ENCODE peak calls at places on chromosome 7, in five cellular contexts. One of them, this sample, is unnamed.

GRCh38 chr7:100162874-100163533 is 4.5 kb upstream of the TRAPPC14 start:
- DNase-seq in neuronal stem cell: no peak
- DNase-seq in mesenchymal stem cell: no peak
- DNase-seq in mesendoderm: peak; percentile 76
- DNase-seq in IMR-90: no peak
- DNase-seq in this sample: peak; percentile 92

GRCh38 chr7:42910306-42910705 is 1.6 kb downstream of the C7orf25 start:
- DNase-seq in neuronal stem cell: no peak
- DNase-seq in mesenchymal stem cell: no peak
- DNase-seq in mesendoderm: no peak
- DNase-seq in IMR-90: no peak
- DNase-seq in this sample: no peak

GRCh38 chr7:20482071-20482470 is 133.4 kb upstream of the ABCB5 start:
- DNase-seq in mesenchymal stem cell: no peak
- DNase-seq in neuronal stem cell: no peak
- DNase-seq in mesendoderm: no peak
- DNase-seq in IMR-90: no peak
- DNase-seq in this sample: no peak

GRCh38 chr7:107180378-107180777 is 11.6 kb downstream of the HBP1 start:
- DNase-seq in mesenchymal stem cell: peak; percentile 81
- DNase-seq in IMR-90: peak; percentile 88
- DNase-seq in neuronal stem cell: no peak
- DNase-seq in mesendoderm: no peak
- DNase-seq in this sample: no peak

GRCh38 chr7:35185908-35186731 is 67.8 kb downstream of the TBX20 start:
- DNase-seq in mesendoderm: peak; percentile 80
- DNase-seq in IMR-90: peak; percentile 8
- DNase-seq in mesenchymal stem cell: peak; percentile 61
- DNase-seq in neuronal stem cell: peak; percentile 35
- DNase-seq in this sample: peak; percentile 60

GRCh38 chr7:42014625-42015412 is 222.2 kb downstream of the GLI3 start:
- DNase-seq in neuronal stem cell: peak; percentile 14
- DNase-seq in mesenchymal stem cell: peak; percentile 28
- DNase-seq in IMR-90: peak; percentile 54
- DNase-seq in mesendoderm: peak; percentile 83
- DNase-seq in this sample: peak; percentile 42

GRCh38 chr7:127532736-127533135 is 52.7 kb downstream of the GCC1 start:
- DNase-seq in mesenchymal stem cell: no peak
- DNase-seq in IMR-90: no peak
- DNase-seq in neuronal stem cell: no peak
- DNase-seq in mesendoderm: no peak
- DNase-seq in this sample: no peak

GRCh38 chr7:112377607-112378006 is 72.7 kb upstream of the IFRD1 start:
- DNase-seq in IMR-90: no peak
- DNase-seq in mesendoderm: no peak
- DNase-seq in neuronal stem cell: no peak
- DNase-seq in mesenchymal stem cell: peak; percentile 12
- DNase-seq in this sample: no peak

GRCh38 chr7:140316165-140316661 is 82.1 kb downstream of the SLC37A3 start:
- DNase-seq in mesenchymal stem cell: peak; percentile 31
- DNase-seq in neuronal stem cell: no peak
- DNase-seq in IMR-90: peak; percentile 73
- DNase-seq in mesendoderm: no peak
- DNase-seq in this sample: peak; percentile 92

GRCh38 chr7:140008755-140009610 is 53.8 kb downstream of the PARP12 start:
- DNase-seq in mesendoderm: no peak
- DNase-seq in neuronal stem cell: no peak
- DNase-seq in mesenchymal stem cell: no peak
- DNase-seq in IMR-90: no peak
- DNase-seq in this sample: no peak

GRCh38 chr7:20647908-20648776 is 32.7 kb downstream of the ABCB5 start:
- DNase-seq in mesenchymal stem cell: peak; percentile 10
- DNase-seq in mesendoderm: peak; percentile 84
- DNase-seq in neuronal stem cell: peak; percentile 29
- DNase-seq in IMR-90: no peak
- DNase-seq in this sample: peak; percentile 21

GRCh38 chr7:36545291-36545690 is 155.6 kb downstream of the ANLN start:
- DNase-seq in mesenchymal stem cell: no peak
- DNase-seq in IMR-90: no peak
- DNase-seq in mesendoderm: peak; percentile 48
- DNase-seq in neuronal stem cell: no peak
- DNase-seq in this sample: no peak

GRCh38 chr7:39749177-39749576 is 125.8 kb downstream of the RALA start:
- DNase-seq in IMR-90: peak; percentile 88
- DNase-seq in neuronal stem cell: no peak
- DNase-seq in mesendoderm: no peak
- DNase-seq in mesenchymal stem cell: peak; percentile 55
- DNase-seq in this sample: peak; percentile 72

GRCh38 chr7:72785166-72785955 is 42.6 kb downstream of the TYW1B start:
- DNase-seq in mesenchymal stem cell: peak; percentile 27
- DNase-seq in IMR-90: peak; percentile 71
- DNase-seq in mesendoderm: peak; percentile 32
- DNase-seq in neuronal stem cell: no peak
- DNase-seq in this sample: peak; percentile 73

GRCh38 chr7:70135656-70136055 is 537.4 kb downstream of the AUTS2 start:
- DNase-seq in mesenchymal stem cell: no peak
- DNase-seq in neuronal stem cell: no peak
- DNase-seq in IMR-90: no peak
- DNase-seq in mesendoderm: no peak
- DNase-seq in this sample: no peak

GRCh38 chr7:130281227-130281626 is 11.7 kb upstream of the CPA4 start:
- DNase-seq in mesendoderm: no peak
- DNase-seq in IMR-90: peak; percentile 72
- DNase-seq in neuronal stem cell: no peak
- DNase-seq in mesenchymal stem cell: no peak
- DNase-seq in this sample: no peak

GRCh38 chr7:122303971-122304603 is 463 bp downstream of the FEZF1 start:
- DNase-seq in mesenchymal stem cell: no peak
- DNase-seq in IMR-90: no peak
- DNase-seq in neuronal stem cell: no peak
- DNase-seq in mesendoderm: peak; percentile 52
- DNase-seq in this sample: peak; percentile 70

GRCh38 chr7:20574784-20575757 is 40.4 kb upstream of the ABCB5 start:
- DNase-seq in mesendoderm: no peak
- DNase-seq in neuronal stem cell: no peak
- DNase-seq in mesenchymal stem cell: no peak
- DNase-seq in IMR-90: no peak
- DNase-seq in this sample: no peak

GRCh38 chr7:95357623-95358022 is 33.3 kb upstream of the PON1 start:
- DNase-seq in neuronal stem cell: no peak
- DNase-seq in mesenchymal stem cell: no peak
- DNase-seq in mesendoderm: peak; percentile 19
- DNase-seq in IMR-90: no peak
- DNase-seq in this sample: no peak

GRCh38 chr7:41328131-41328530 is 374.8 kb downstream of the INHBA start:
- DNase-seq in IMR-90: no peak
- DNase-seq in mesenchymal stem cell: no peak
- DNase-seq in neuronal stem cell: no peak
- DNase-seq in mesendoderm: no peak
- DNase-seq in this sample: no peak

GRCh38 chr7:28725911-28726310 is 232.2 kb downstream of the TRIL start:
- DNase-seq in neuronal stem cell: no peak
- DNase-seq in IMR-90: peak; percentile 49
- DNase-seq in mesendoderm: no peak
- DNase-seq in mesenchymal stem cell: no peak
- DNase-seq in this sample: no peak

GRCh38 chr7:138907849-138908248 is 73.3 kb downstream of the KIAA1549 start:
- DNase-seq in neuronal stem cell: no peak
- DNase-seq in mesendoderm: peak; percentile 30
- DNase-seq in mesenchymal stem cell: no peak
- DNase-seq in IMR-90: no peak
- DNase-seq in this sample: no peak

GRCh38 chr7:76077435-76077834 is 29.5 kb downstream of the MDH2 start:
- DNase-seq in neuronal stem cell: no peak
- DNase-seq in IMR-90: no peak
- DNase-seq in mesenchymal stem cell: peak; percentile 45
- DNase-seq in mesendoderm: no peak
- DNase-seq in this sample: peak; percentile 87

DNA sequence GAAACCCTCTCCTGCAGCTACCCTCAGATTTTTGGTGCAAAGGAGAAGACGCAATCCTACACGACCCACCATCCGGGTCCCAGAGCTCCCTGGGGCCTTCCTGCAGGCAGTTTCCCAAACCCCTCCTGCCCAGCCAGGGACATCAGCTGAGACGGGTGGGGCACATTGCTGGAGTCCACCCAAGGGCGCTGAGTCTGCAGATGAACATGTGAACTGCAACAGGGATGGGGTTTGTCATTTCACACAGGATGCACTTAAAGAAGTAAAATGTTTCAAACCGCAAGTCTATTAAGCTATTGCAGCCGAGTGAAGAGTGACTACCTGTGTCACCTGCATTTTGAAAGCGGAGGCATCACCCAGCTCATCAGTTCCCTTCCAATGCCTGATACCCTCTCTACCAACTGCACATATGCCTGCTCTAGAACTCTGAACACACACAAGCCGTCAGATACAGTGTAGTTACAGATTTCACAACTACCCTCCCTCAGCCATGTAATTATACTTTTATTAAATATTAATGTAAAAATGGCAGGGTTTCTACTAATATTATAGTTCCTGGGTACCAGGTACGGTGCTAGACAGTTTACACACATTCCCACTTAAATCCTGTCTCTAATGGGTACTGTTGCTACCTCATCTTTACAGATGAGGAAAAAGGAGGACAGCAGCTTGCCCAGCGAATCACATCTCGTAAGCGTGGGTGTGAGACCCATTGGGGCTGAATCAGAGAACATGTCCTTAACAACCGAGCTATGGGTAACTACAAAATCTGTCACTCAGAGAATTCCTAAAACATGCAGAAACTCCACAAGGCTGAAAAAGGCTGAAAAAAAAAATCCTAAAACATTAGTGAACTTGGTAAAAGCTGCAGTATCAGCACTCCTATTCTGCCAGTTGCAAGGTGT is 71.2 kb downstream of the GRB10 start:
- DNase-seq in mesendoderm: no peak
- DNase-seq in IMR-90: peak; percentile 35
- DNase-seq in mesenchymal stem cell: no peak
- DNase-seq in neuronal stem cell: no peak
- DNase-seq in this sample: peak; percentile 81
- H2BK120ac ChIP-seq in mesendoderm: no peak overlapping the region
- H2BK120ac ChIP-seq in IMR-90: no peak overlapping the region
- H2BK120ac ChIP-seq in mesenchymal stem cell: no peak overlapping the region
- H2BK120ac ChIP-seq in neuronal stem cell: no peak overlapping the region
- H2BK120ac ChIP-seq in this sample: no peak overlapping the region

GRCh38 chr7:149716007-149716931 is 57.1 kb downstream of the ZNF467 start:
- DNase-seq in mesenchymal stem cell: peak; percentile 24
- DNase-seq in neuronal stem cell: no peak
- DNase-seq in IMR-90: peak; percentile 23
- DNase-seq in mesendoderm: no peak
- DNase-seq in this sample: peak; percentile 11

GRCh38 chr7:149715476-149715875 is 57.9 kb downstream of the ZNF467 start:
- DNase-seq in mesenchymal stem cell: no peak
- DNase-seq in neuronal stem cell: no peak
- DNase-seq in IMR-90: no peak
- DNase-seq in mesendoderm: no peak
- DNase-seq in this sample: no peak

GRCh38 chr7:149713731-149714068 is 59.7 kb downstream of the ZNF467 start:
- DNase-seq in mesendoderm: no peak
- DNase-seq in IMR-90: no peak
- DNase-seq in mesenchymal stem cell: no peak
- DNase-seq in neuronal stem cell: no peak
- DNase-seq in this sample: no peak

GRCh38 chr7:149714081-149714909 is 59.1 kb downstream of the ZNF467 start:
- DNase-seq in IMR-90: peak; percentile 82
- DNase-seq in mesenchymal stem cell: peak; percentile 85
- DNase-seq in mesendoderm: peak; percentile 96
- DNase-seq in neuronal stem cell: peak; percentile 93
- DNase-seq in this sample: peak; percentile 84

GRCh38 chr7:149714910-149715471 is 58.4 kb downstream of the ZNF467 start:
- DNase-seq in mesendoderm: no peak
- DNase-seq in neuronal stem cell: no peak
- DNase-seq in IMR-90: peak; percentile 9
- DNase-seq in mesenchymal stem cell: peak; percentile 33
- DNase-seq in this sample: peak; percentile 54
- H2BK120ac ChIP-seq in mesendoderm: no peak overlapping the region
- H2BK120ac ChIP-seq in neuronal stem cell: no peak overlapping the region
- H2BK120ac ChIP-seq in IMR-90: peak overlapping the region; percentile 44
- H2BK120ac ChIP-seq in mesenchymal stem cell: peak overlapping the region; percentile 39
- H2BK120ac ChIP-seq in this sample: peak overlapping the region; percentile 78

GRCh38 chr7:4745971-4746919 is 29.2 kb upstream of the AP5Z1 start:
- DNase-seq in mesendoderm: peak; percentile 15
- DNase-seq in mesenchymal stem cell: peak; percentile 92
- DNase-seq in IMR-90: peak; percentile 83
- DNase-seq in neuronal stem cell: no peak
- DNase-seq in this sample: peak; percentile 87

GRCh38 chr7:4744391-4745264 is 30.8 kb upstream of the AP5Z1 start:
- DNase-seq in neuronal stem cell: peak; percentile 84
- DNase-seq in mesenchymal stem cell: peak; percentile 100
- DNase-seq in IMR-90: peak; percentile 99
- DNase-seq in mesendoderm: peak; percentile 98
- DNase-seq in this sample: peak; percentile 89

GRCh38 chr7:4747746-4748145 is 27.7 kb upstream of the AP5Z1 start:
- DNase-seq in neuronal stem cell: no peak
- DNase-seq in IMR-90: no peak
- DNase-seq in mesenchymal stem cell: no peak
- DNase-seq in mesendoderm: no peak
- DNase-seq in this sample: no peak

GRCh38 chr7:4747013-4747412 is 28.4 kb upstream of the AP5Z1 start:
- DNase-seq in IMR-90: no peak
- DNase-seq in neuronal stem cell: no peak
- DNase-seq in mesendoderm: no peak
- DNase-seq in mesenchymal stem cell: no peak
- DNase-seq in this sample: no peak

GRCh38 chr7:4745265-4745919 is 30.0 kb upstream of the AP5Z1 start:
- DNase-seq in mesenchymal stem cell: no peak
- DNase-seq in IMR-90: no peak
- DNase-seq in mesendoderm: no peak
- DNase-seq in neuronal stem cell: no peak
- DNase-seq in this sample: no peak
- H2BK120ac ChIP-seq in mesenchymal stem cell: peak overlapping the region; percentile 75
- H2BK120ac ChIP-seq in IMR-90: peak overlapping the region; percentile 36
- H2BK120ac ChIP-seq in mesendoderm: no peak overlapping the region
- H2BK120ac ChIP-seq in neuronal stem cell: no peak overlapping the region
- H2BK120ac ChIP-seq in this sample: no peak overlapping the region

DNA sequence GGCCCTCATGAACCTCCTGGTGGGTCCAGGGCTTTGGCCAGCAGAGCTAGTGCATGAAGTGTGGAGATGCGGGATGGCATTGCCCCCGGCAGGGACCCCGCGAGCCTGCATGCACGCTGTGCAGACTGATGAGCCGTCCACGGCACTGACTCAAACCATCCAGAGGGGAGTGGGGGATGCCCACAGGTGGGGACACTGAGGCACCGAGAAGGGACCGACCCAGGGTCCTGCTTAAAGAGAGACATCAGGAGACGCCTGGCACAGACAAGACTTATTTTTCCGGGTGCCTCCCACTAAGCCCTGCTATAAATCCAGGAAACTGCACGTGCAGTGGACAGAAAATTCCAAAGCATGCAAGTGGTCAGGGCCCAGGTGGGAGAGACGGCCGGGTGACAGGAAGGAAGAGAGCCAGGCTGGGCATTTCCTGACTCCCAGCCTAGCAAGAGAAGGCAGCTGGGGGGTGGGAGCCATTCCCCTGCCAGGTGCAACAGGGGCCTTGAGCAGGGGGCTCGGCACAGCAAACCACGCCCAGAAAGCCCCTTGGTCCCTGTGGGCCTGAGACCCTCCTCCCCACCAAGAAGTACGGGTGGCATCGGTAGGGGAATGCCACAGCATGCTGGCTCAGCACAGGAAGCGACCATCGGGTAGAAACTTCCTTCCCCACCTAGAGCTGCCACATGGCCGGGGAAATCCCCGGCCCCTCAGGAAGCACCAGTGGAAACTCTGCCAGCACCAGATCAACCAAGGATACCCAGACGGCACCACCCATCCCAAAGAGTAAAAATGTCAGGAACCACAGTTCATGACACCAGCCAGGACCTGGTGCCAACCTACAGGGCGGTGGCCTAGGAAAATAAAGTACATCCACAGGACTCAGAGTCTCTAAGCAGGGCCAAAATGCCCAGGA is 91.5 kb downstream of the FOXL3 start:
- DNase-seq in IMR-90: no peak
- DNase-seq in neuronal stem cell: no peak
- DNase-seq in mesenchymal stem cell: no peak
- DNase-seq in mesendoderm: no peak
- DNase-seq in this sample: no peak
- H2BK120ac ChIP-seq in IMR-90: no peak overlapping the region
- H2BK120ac ChIP-seq in neuronal stem cell: peak overlapping the region; percentile 95
- H2BK120ac ChIP-seq in mesenchymal stem cell: no peak overlapping the region
- H2BK120ac ChIP-seq in mesendoderm: no peak overlapping the region
- H2BK120ac ChIP-seq in this sample: no peak overlapping the region

This sample was measured in trophoblast cell.